ENCODE peak calls at places on chromosomes 3 and 15, in seven cellular contexts. One of them, this sample, is unnamed.

GRCh38 chr3:136171097-136171542 is 25.0 kb downstream of the MSL2 start:
- DNase-seq in H1: no peak
- DNase-seq in upper lobe of right lung: no peak
- DNase-seq in AG09309: no peak
- DNase-seq in neural crest cell: no peak
- DNase-seq in Panc1: no peak
- DNase-seq in kidney epithelial cell: no peak
- DNase-seq in this sample: no peak

GRCh38 chr3:110307065-110307809 is 764.4 kb upstream of the NECTIN3 start:
- DNase-seq in H1: no peak
- DNase-seq in upper lobe of right lung: no peak
- DNase-seq in AG09309: no peak
- DNase-seq in neural crest cell: no peak
- DNase-seq in Panc1: no peak
- DNase-seq in kidney epithelial cell: no peak
- DNase-seq in this sample: no peak

GRCh38 chr3:120177151-120177550 is 82.9 kb upstream of the GSK3B start:
- DNase-seq in H1: peak; percentile 39
- DNase-seq in upper lobe of right lung: no peak
- DNase-seq in AG09309: no peak
- DNase-seq in neural crest cell: peak; percentile 12
- DNase-seq in Panc1: no peak
- DNase-seq in kidney epithelial cell: peak; percentile 74
- DNase-seq in this sample: no peak

GRCh38 chr15:57731543-57732103 is 25.1 kb downstream of the POLR2M start:
- DNase-seq in H1: no peak
- DNase-seq in upper lobe of right lung: no peak
- DNase-seq in AG09309: no peak
- DNase-seq in neural crest cell: no peak
- DNase-seq in Panc1: no peak
- DNase-seq in kidney epithelial cell: no peak
- DNase-seq in this sample: no peak

GRCh38 chr3:4495294-4496110 is 2.4 kb downstream of the ITPR1 start:
- DNase-seq in H1: no peak
- DNase-seq in upper lobe of right lung: no peak
- DNase-seq in AG09309: no peak
- DNase-seq in neural crest cell: no peak
- DNase-seq in Panc1: no peak
- DNase-seq in kidney epithelial cell: no peak
- DNase-seq in this sample: no peak

GRCh38 chr15:74664028-74664616 is 31.7 kb downstream of the EDC3 start:
- DNase-seq in H1: no peak
- DNase-seq in upper lobe of right lung: peak; percentile 83
- DNase-seq in AG09309: no peak
- DNase-seq in neural crest cell: no peak
- DNase-seq in Panc1: no peak
- DNase-seq in kidney epithelial cell: no peak
- DNase-seq in this sample: no peak

GRCh38 chr3:99579246-99579645 is 59.1 kb upstream of the COL8A1 start:
- DNase-seq in H1: no peak
- DNase-seq in upper lobe of right lung: no peak
- DNase-seq in AG09309: no peak
- DNase-seq in neural crest cell: no peak
- DNase-seq in Panc1: no peak
- DNase-seq in kidney epithelial cell: peak; percentile 47
- DNase-seq in this sample: no peak

GRCh38 chr15:74307827-74308642 is 59.4 kb downstream of the CYP11A1 start:
- DNase-seq in H1: no peak
- DNase-seq in upper lobe of right lung: no peak
- DNase-seq in AG09309: peak; percentile 17
- DNase-seq in neural crest cell: peak; percentile 47
- DNase-seq in Panc1: no peak
- DNase-seq in kidney epithelial cell: no peak
- DNase-seq in this sample: peak; percentile 76

GRCh38 chr3:81041331-81041730 is 720.1 kb downstream of the GBE1 start:
- DNase-seq in H1: no peak
- DNase-seq in upper lobe of right lung: no peak
- DNase-seq in AG09309: no peak
- DNase-seq in neural crest cell: no peak
- DNase-seq in Panc1: no peak
- DNase-seq in kidney epithelial cell: no peak
- DNase-seq in this sample: no peak

GRCh38 chr15:53310709-53311108 is 448.8 kb downstream of the WDR72 start:
- DNase-seq in H1: no peak
- DNase-seq in upper lobe of right lung: no peak
- DNase-seq in AG09309: no peak
- DNase-seq in neural crest cell: no peak
- DNase-seq in Panc1: no peak
- DNase-seq in kidney epithelial cell: no peak
- DNase-seq in this sample: no peak

GRCh38 chr15:95208988-95209387 is 977.6 kb downstream of the MCTP2 start:
- DNase-seq in H1: no peak
- DNase-seq in upper lobe of right lung: no peak
- DNase-seq in AG09309: no peak
- DNase-seq in neural crest cell: no peak
- DNase-seq in Panc1: no peak
- DNase-seq in kidney epithelial cell: no peak
- DNase-seq in this sample: no peak

GRCh38 chr3:136434429-136434828 is 184.3 kb downstream of the PCCB start:
- DNase-seq in H1: no peak
- DNase-seq in upper lobe of right lung: no peak
- DNase-seq in AG09309: no peak
- DNase-seq in neural crest cell: no peak
- DNase-seq in Panc1: no peak
- DNase-seq in kidney epithelial cell: no peak
- DNase-seq in this sample: no peak

GRCh38 chr15:33377239-33377638 is 66.5 kb downstream of the RYR3 start:
- DNase-seq in H1: no peak
- DNase-seq in upper lobe of right lung: no peak
- DNase-seq in AG09309: no peak
- DNase-seq in neural crest cell: no peak
- DNase-seq in Panc1: no peak
- DNase-seq in kidney epithelial cell: no peak
- DNase-seq in this sample: no peak

GRCh38 chr3:124587053-124587408 is 143.2 kb upstream of the UMPS start:
- DNase-seq in H1: no peak
- DNase-seq in upper lobe of right lung: no peak
- DNase-seq in AG09309: no peak
- DNase-seq in neural crest cell: no peak
- DNase-seq in Panc1: no peak
- DNase-seq in kidney epithelial cell: no peak
- DNase-seq in this sample: no peak

GRCh38 chr15:90959894-90960293 is 5.2 kb downstream of the RCCD1 start:
- DNase-seq in H1: no peak
- DNase-seq in upper lobe of right lung: no peak
- DNase-seq in AG09309: no peak
- DNase-seq in neural crest cell: no peak
- DNase-seq in Panc1: no peak
- DNase-seq in kidney epithelial cell: no peak
- DNase-seq in this sample: no peak

GRCh38 chr15:55221090-55222011 is 24.6 kb upstream of the RSL24D1 start:
- DNase-seq in H1: no peak
- DNase-seq in upper lobe of right lung: no peak
- DNase-seq in AG09309: peak; percentile 91
- DNase-seq in neural crest cell: no peak
- DNase-seq in Panc1: no peak
- DNase-seq in kidney epithelial cell: peak; percentile 77
- DNase-seq in this sample: no peak

GRCh38 chr3:46998121-46998851 is 18.8 kb downstream of the NBEAL2 start:
- DNase-seq in H1: peak; percentile 74
- DNase-seq in upper lobe of right lung: peak; percentile 91
- DNase-seq in AG09309: no peak
- DNase-seq in neural crest cell: peak; percentile 59
- DNase-seq in Panc1: no peak
- DNase-seq in kidney epithelial cell: peak; percentile 19
- DNase-seq in this sample: peak; percentile 91

GRCh38 chr3:133745108-133745507 is 1.1 kb upstream of the TF start:
- DNase-seq in H1: no peak
- DNase-seq in upper lobe of right lung: no peak
- DNase-seq in AG09309: no peak
- DNase-seq in neural crest cell: no peak
- DNase-seq in Panc1: no peak
- DNase-seq in kidney epithelial cell: no peak
- DNase-seq in this sample: no peak

GRCh38 chr15:46296797-46297196 is 662.0 kb downstream of the SQOR start:
- DNase-seq in H1: no peak
- DNase-seq in upper lobe of right lung: no peak
- DNase-seq in AG09309: no peak
- DNase-seq in neural crest cell: no peak
- DNase-seq in Panc1: no peak
- DNase-seq in kidney epithelial cell: no peak
- DNase-seq in this sample: no peak

GRCh38 chr3:141486735-141487418 is at the start of gene RASA2:
- DNase-seq in H1: peak; percentile 27
- DNase-seq in upper lobe of right lung: peak; percentile 88
- DNase-seq in AG09309: peak; percentile 39
- DNase-seq in neural crest cell: peak; percentile 49
- DNase-seq in Panc1: no peak
- DNase-seq in kidney epithelial cell: no peak
- DNase-seq in this sample: peak; percentile 47

DNA sequence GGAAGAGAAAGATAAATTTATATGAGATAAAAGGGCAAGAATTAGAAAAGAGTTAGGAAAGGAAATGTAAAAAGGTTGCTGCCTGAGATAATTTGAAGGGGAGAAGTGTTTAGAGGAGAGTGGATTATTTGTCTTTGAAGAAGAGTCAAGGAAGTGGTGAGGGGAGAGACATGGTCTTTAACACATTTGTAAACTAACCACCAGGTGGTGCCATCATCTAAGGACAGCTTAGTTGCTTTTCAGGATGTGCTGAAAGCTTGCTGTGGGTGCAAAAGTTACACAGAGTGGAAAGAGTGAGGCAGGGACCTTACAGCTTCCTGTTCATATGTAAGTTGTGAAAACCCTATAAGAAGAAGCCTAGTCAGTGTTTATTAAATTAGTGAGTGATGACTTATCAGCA is 114.1 kb upstream of the DNAJC19 start:
- DNase-seq in H1: peak; percentile 17
- DNase-seq in upper lobe of right lung: no peak
- DNase-seq in AG09309: no peak
- DNase-seq in neural crest cell: peak; percentile 16
- DNase-seq in Panc1: no peak
- DNase-seq in kidney epithelial cell: no peak
- DNase-seq in this sample: no peak
- TF ChIP-seq CTCF in H1: no peak
- TF ChIP-seq CTCF in upper lobe of right lung: no peak
- TF ChIP-seq CTCF in AG09309: peak; percentile 16
- TF ChIP-seq CTCF in neural crest cell: peak; percentile 64
- TF ChIP-seq CTCF in Panc1: peak; percentile 51
- TF ChIP-seq CTCF in kidney epithelial cell: peak; percentile 24
- TF ChIP-seq CTCF in this sample: peak; percentile 22

DNA sequence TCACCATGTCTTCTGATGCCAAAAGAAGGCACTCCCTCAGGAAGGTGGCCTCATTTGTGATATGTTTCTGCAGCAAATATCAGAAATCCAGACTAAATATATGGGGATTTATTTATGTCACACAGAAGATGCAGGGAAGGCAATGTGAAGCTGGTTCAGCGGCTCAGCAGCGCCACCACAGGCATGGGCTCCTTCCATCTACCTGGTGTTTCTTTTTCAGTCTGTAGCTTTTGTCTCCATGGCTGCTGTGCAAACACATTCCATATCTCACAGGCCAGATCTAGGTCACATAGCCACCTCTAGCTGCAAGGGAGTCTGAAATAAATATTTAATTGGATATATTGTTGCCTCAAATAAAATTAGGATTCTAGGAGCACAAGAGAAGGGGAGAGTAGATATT is 502.1 kb upstream of the IL12A start:
- DNase-seq in H1: peak; percentile 17
- DNase-seq in upper lobe of right lung: no peak
- DNase-seq in AG09309: no peak
- DNase-seq in neural crest cell: no peak
- DNase-seq in Panc1: no peak
- DNase-seq in kidney epithelial cell: no peak
- DNase-seq in this sample: no peak
- TF ChIP-seq CTCF in H1: peak; percentile 91
- TF ChIP-seq CTCF in upper lobe of right lung: no peak
- TF ChIP-seq CTCF in AG09309: peak; percentile 29
- TF ChIP-seq CTCF in neural crest cell: peak; percentile 15
- TF ChIP-seq CTCF in Panc1: peak; percentile 55
- TF ChIP-seq CTCF in kidney epithelial cell: peak; percentile 25
- TF ChIP-seq CTCF in this sample: no peak

DNA sequence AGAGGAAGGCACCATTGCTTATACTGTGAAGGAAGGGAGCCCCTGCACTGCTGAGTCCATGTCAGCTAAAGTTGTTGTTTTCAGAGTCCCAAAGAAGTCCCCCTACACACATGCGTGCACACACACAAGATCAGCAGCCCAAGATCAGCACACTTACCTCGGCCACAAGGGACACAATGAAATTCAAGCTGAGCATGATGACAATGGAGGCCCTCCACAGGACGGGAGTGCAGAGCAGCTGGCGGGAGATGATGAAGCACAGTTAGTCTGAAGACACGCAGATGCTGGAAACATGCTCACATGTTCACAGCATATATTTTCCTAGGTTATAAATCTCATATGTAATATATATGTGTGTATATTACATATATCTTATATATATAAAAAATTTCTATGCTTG is 28.6 kb upstream of the ATP13A5 start:
- DNase-seq in H1: no peak
- DNase-seq in upper lobe of right lung: no peak
- DNase-seq in AG09309: no peak
- DNase-seq in neural crest cell: no peak
- DNase-seq in Panc1: no peak
- DNase-seq in kidney epithelial cell: no peak
- DNase-seq in this sample: no peak
- TF ChIP-seq CTCF in H1: no peak
- TF ChIP-seq CTCF in upper lobe of right lung: no peak
- TF ChIP-seq CTCF in AG09309: no peak
- TF ChIP-seq CTCF in neural crest cell: no peak
- TF ChIP-seq CTCF in Panc1: no peak
- TF ChIP-seq CTCF in kidney epithelial cell: no peak
- TF ChIP-seq CTCF in this sample: no peak

GRCh38 chr15:58758141-58758540 is 8.6 kb upstream of the ADAM10 start:
- DNase-seq in H1: no peak
- DNase-seq in upper lobe of right lung: no peak
- DNase-seq in AG09309: no peak
- DNase-seq in neural crest cell: no peak
- DNase-seq in Panc1: no peak
- DNase-seq in kidney epithelial cell: no peak
- DNase-seq in this sample: no peak
- TF ChIP-seq CTCF in H1: no peak
- TF ChIP-seq CTCF in upper lobe of right lung: peak; percentile 28
- TF ChIP-seq CTCF in AG09309: peak; percentile 39
- TF ChIP-seq CTCF in neural crest cell: no peak
- TF ChIP-seq CTCF in Panc1: peak; percentile 49
- TF ChIP-seq CTCF in kidney epithelial cell: peak; percentile 13
- TF ChIP-seq CTCF in this sample: peak; percentile 31

DNA sequence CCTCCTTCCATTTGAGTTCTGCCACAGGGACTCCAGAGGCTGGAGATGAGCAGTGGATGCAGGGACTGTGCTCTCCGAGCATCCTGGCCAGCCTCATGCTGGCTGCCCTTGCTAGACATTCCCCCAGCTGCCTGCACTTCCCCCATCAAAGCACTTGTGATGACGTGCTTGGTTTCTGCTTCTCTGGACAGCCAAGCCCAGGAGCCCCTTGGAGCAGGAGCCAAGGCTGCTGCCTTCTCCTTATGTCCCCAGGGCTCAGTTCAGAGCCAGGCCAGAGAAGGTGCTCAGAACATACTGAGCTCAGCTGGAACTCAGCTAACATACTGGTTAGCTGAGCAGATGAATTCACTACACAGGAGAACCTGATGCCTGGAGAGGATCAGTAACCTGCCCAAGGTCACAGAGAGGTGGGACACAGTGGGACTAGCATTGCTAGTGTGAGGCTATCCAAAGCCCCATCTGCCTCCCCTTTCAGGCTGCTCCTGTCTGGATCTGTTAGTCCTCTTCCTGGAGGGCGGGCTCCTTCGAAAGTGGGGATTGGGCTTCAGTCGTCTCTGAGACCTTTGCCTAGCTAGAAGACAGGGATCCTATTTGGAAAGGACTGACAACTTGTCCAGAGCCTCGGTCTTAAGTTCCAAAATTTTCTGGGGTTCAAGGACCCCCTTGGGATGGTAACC is 4.3 kb downstream of the PCBP4 start:
- DNase-seq in H1: no peak
- DNase-seq in upper lobe of right lung: no peak
- DNase-seq in AG09309: no peak
- DNase-seq in neural crest cell: no peak
- DNase-seq in Panc1: no peak
- DNase-seq in kidney epithelial cell: no peak
- DNase-seq in this sample: no peak
- TF ChIP-seq CTCF in H1: no peak
- TF ChIP-seq CTCF in upper lobe of right lung: no peak
- TF ChIP-seq CTCF in AG09309: no peak
- TF ChIP-seq CTCF in neural crest cell: no peak
- TF ChIP-seq CTCF in Panc1: no peak
- TF ChIP-seq CTCF in kidney epithelial cell: no peak
- TF ChIP-seq CTCF in this sample: no peak